ENCODE peak calls at places on chromosomes 16 and 17, in nine cellular contexts. T, L, O, J, M, D, S, V and C are unnamed samples.

GRCh38 chr17:77208217-77208808 is 67.5 kb downstream of the SEC14L1 start:
- DNase-seq in S (peak), D (peak), L (no peak), V (no peak), O (peak), M (peak), J (no peak), T (no peak), C (no peak)

GRCh38 chr17:74972107-74972972 is at the start of gene HID1:
- DNase-seq in D (peak), L (no peak), V (peak), M (no peak), S (peak), J (peak), O (peak), T (peak), C (peak)

GRCh38 chr16:83813818-83814653 is 6.3 kb downstream of the HSBP1 start:
- DNase-seq in V (peak), L (no peak), T (peak), M (peak), O (peak), J (no peak), S (peak), D (peak), C (peak)

GRCh38 chr17:72432143-72432604 is 311.4 kb downstream of the SOX9 start:
- DNase-seq in V (no peak), O (no peak), S (no peak), M (no peak), D (no peak), J (no peak), T (no peak), L (no peak), C (no peak)

GRCh38 chr17:82367724-82368524 is 3.6 kb upstream of the UTS2R start:
- DNase-seq in J (no peak), M (no peak), O (peak), D (no peak), L (no peak), S (no peak), V (no peak), T (no peak), C (no peak)

GRCh38 chr16:51898872-51899271 is 648.1 kb downstream of the TOX3 start:
- DNase-seq in J (no peak), D (no peak), M (no peak), V (no peak), S (no peak), L (no peak), O (no peak), T (peak), C (no peak)

GRCh38 chr16:82643136-82643535 is 16.4 kb downstream of the CDH13 start:
- DNase-seq in V (no peak), T (no peak), J (no peak), S (no peak), D (no peak), O (no peak), L (no peak), M (no peak), C (no peak)

GRCh38 chr17:27650836-27651235 is 19.8 kb downstream of the LGALS9 start:
- DNase-seq in J (no peak), O (no peak), D (no peak), V (no peak), S (no peak), M (no peak), L (no peak), T (no peak), C (no peak)

GRCh38 chr17:17387461-17388362 is 84.5 kb downstream of the NT5M start:
- DNase-seq in T (peak), M (no peak), D (peak), S (no peak), O (peak), L (no peak), V (peak), J (no peak), C (peak)

GRCh38 chr17:4101127-4101798 is 41.6 kb downstream of the ZZEF1 start:
- DNase-seq in T (no peak), D (no peak), S (peak), V (no peak), J (no peak), M (peak), L (no peak), O (no peak), C (no peak)

GRCh38 chr17:46853896-46854444 is 2.6 kb downstream of the WNT9B start:
- DNase-seq in O (no peak), S (no peak), D (no peak), L (no peak), T (peak), V (no peak), M (peak), J (no peak), C (no peak)

GRCh38 chr16:85477801-85478363 is 135.2 kb upstream of the GSE1 start:
- DNase-seq in V (no peak), M (no peak), S (no peak), J (no peak), T (no peak), O (no peak), D (no peak), L (no peak), C (no peak)

GRCh38 chr16:28874406-28874805 is 3.9 kb upstream of the ATP2A1 start:
- DNase-seq in L (no peak), D (no peak), O (no peak), T (no peak), M (no peak), S (no peak), J (no peak), V (no peak), C (no peak)

GRCh38 chr16:27174007-27174406 is 29.3 kb upstream of the KDM8 start:
- DNase-seq in M (no peak), O (no peak), L (no peak), S (no peak), T (no peak), J (no peak), V (no peak), D (no peak), C (no peak)

GRCh38 chr16:55499951-55500350 is 8.9 kb upstream of the LPCAT2 start:
- DNase-seq in J (no peak), D (no peak), T (peak), O (no peak), L (peak), S (no peak), M (peak), V (no peak), C (peak)

GRCh38 chr16:46885960-46886763 is 2.0 kb downstream of the GPT2 start:
- DNase-seq in M (peak), V (no peak), J (no peak), L (no peak), S (no peak), D (peak), O (peak), T (peak), C (no peak)

GRCh38 chr16:71376465-71377157 is 18.1 kb downstream of the CALB2 start:
- DNase-seq in O (no peak), V (no peak), L (no peak), T (no peak), S (no peak), J (no peak), D (no peak), M (no peak), C (no peak)

GRCh38 chr17:63949576-63950250 is 17.6 kb upstream of the CD79B start:
- DNase-seq in T (no peak), O (no peak), D (no peak), J (no peak), S (no peak), L (no peak), M (no peak), V (no peak), C (no peak)

GRCh38 chr17:63947711-63948330 is 15.7 kb upstream of the CD79B start:
- DNase-seq in O (no peak), S (no peak), T (no peak), M (no peak), L (no peak), V (no peak), J (no peak), D (no peak), C (no peak)

GRCh38 chr17:63954402-63955063 is 18.2 kb downstream of the SCN4A start:
- DNase-seq in T (no peak), S (no peak), V (no peak), O (no peak), L (no peak), M (no peak), D (no peak), J (peak), C (no peak)

GRCh38 chr17:63948521-63948920 is 16.4 kb upstream of the CD79B start:
- DNase-seq in L (no peak), M (no peak), J (no peak), S (no peak), O (no peak), V (no peak), T (no peak), D (no peak), C (no peak)

DNA sequence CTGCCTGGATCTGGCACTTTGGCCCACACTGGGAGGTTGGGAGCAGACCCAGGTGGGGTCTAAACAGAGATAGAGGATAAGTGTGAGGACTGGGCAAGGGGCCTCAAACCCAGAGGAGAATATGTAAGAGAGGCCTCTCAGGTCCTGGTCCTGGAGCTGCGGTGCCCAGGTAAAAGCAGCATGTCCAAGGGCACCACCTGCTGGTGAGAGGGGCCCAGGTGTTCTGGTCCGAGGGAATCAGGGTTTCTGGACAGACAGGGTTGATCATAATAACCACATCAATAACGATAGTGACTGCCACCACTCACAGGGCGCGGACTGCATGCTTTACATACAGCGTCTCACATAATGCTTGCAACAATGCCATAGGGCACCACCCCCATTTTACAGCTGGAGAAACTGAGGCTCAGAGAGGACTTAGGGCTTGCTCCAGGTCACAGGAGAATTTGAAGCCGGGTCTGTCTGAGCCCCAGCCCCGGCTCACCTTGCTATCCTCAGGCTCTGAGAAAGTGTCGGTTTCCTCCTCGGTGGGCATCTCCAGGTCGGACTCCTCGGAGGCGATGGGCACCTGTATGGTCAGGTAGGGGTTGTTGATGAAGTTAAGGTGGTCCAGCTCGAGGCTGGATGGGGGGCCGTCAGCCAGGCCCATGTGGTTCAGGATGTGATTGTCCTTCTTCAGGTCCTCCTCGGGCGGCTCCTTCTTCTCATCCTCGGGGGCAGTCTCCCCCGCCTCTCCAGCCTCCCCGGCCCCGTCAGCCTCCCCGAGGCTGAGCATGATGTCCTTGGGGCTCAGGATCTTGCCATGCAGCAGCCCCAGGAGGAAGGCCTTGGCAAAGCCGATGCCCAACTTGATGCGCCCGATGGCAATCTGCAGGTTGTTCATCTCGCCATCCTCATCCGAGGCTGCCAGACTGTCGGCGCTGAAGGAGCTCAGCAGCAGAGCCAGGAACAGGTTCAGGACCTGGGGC is 19.1 kb upstream of the CD79B start:
- DNase-seq in S (no peak), M (no peak), O (peak), J (peak), D (peak), L (no peak), T (peak), V (peak), C (peak)
- TF ChIP-seq CTCF in S (peak), M (peak), O (peak), J (no peak), D (peak), L (peak), T (peak), V (peak), C (peak)

GRCh38 chr17:51734462-51734861 is 424.1 kb downstream of the CA10 start:
- DNase-seq in J (no peak), M (no peak), V (no peak), O (no peak), T (peak), L (no peak), S (no peak), D (no peak), C (no peak)
- TF ChIP-seq CTCF in J (no peak), M (no peak), V (peak), O (peak), T (peak), L (peak), S (peak), D (peak), C (no peak)

GRCh38 chr17:80650339-80650672 is 105.7 kb downstream of the RPTOR start:
- DNase-seq in M (no peak), L (no peak), D (no peak), J (no peak), O (no peak), T (no peak), V (no peak), S (no peak), C (no peak)
- TF ChIP-seq CTCF in M (no peak), L (no peak), D (no peak), J (no peak), O (no peak), T (no peak), V (no peak), S (no peak), C (no peak)

GRCh38 chr16:2584742-2585650 is 47.2 kb downstream of the PDPK1 start:
- DNase-seq in T (no peak), S (peak), O (no peak), J (no peak), V (no peak), M (no peak), D (no peak), L (no peak), C (no peak)

GRCh38 chr16:2585651-2586081 is 47.8 kb downstream of the PDPK1 start:
- DNase-seq in S (no peak), M (no peak), V (no peak), D (no peak), L (no peak), T (no peak), J (no peak), O (no peak), C (no peak)

GRCh38 chr16:2586901-2587480 is 49.2 kb downstream of the PDPK1 start:
- DNase-seq in J (no peak), O (no peak), D (no peak), V (no peak), T (no peak), S (no peak), M (no peak), L (no peak), C (no peak)

GRCh38 chr16:2587891-2588565 is 50.2 kb downstream of the PDPK1 start:
- DNase-seq in T (no peak), J (no peak), D (no peak), L (no peak), S (no peak), V (no peak), M (no peak), O (no peak), C (no peak)

GRCh38 chr16:2586241-2586640 is 48.4 kb downstream of the PDPK1 start:
- DNase-seq in T (no peak), L (no peak), D (no peak), O (no peak), J (no peak), V (no peak), S (no peak), M (no peak), C (no peak)
- TF ChIP-seq CTCF in T (peak), L (peak), D (no peak), O (no peak), J (no peak), V (no peak), S (peak), M (no peak), C (no peak)

DNA sequence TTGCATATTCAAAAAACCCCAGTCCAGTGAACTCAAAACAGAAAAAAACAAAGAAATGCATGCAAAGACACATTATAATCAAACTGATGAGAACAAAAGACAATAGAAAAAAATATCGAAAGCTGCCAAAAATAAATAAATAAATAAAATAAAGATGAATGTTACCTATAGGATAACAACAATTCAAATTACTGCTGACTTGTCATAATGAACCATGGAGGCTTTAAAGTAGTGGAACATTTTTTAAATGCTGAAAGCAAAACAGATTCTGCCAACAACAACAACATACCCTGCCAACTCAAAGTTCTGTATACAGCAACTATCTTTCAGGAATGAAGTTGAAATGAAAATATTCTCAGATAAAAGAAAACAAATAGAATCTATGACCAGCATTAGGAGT is 116.6 kb downstream of the CBLN1 start:
- DNase-seq in T (no peak), M (no peak), O (no peak), L (no peak), V (no peak), S (no peak), J (no peak), D (no peak), C (no peak)
- TF ChIP-seq CTCF in T (no peak), M (no peak), O (no peak), L (no peak), V (no peak), S (no peak), J (no peak), D (no peak), C (no peak)

GRCh38 chr17:42051013-42051400 is 606 bp upstream of the C17orf113 start:
- DNase-seq in M (no peak), D (no peak), L (no peak), V (no peak), T (no peak), J (no peak), O (no peak), S (no peak), C (no peak)

GRCh38 chr17:42051645-42052044 is 1.2 kb upstream of the C17orf113 start:
- DNase-seq in T (no peak), S (no peak), L (no peak), D (no peak), M (no peak), V (no peak), J (no peak), O (no peak), C (no peak)

GRCh38 chr17:42049834-42050359 is 504 bp downstream of the C17orf113 start:
- DNase-seq in M (no peak), T (no peak), D (no peak), O (no peak), S (no peak), L (no peak), J (no peak), V (no peak), C (peak)

GRCh38 chr17:42052478-42052877 is 2.1 kb upstream of the C17orf113 start:
- DNase-seq in V (no peak), L (no peak), T (no peak), O (no peak), J (no peak), M (no peak), D (no peak), S (no peak), C (no peak)

GRCh38 chr17:42050360-42051012 is at the start of gene C17orf113:
- DNase-seq in D (peak), T (no peak), V (peak), O (peak), S (peak), M (peak), J (peak), L (no peak), C (peak)
- TF ChIP-seq CTCF in D (peak), T (peak), V (peak), O (peak), S (peak), M (peak), J (no peak), L (no peak), C (peak)

DNA sequence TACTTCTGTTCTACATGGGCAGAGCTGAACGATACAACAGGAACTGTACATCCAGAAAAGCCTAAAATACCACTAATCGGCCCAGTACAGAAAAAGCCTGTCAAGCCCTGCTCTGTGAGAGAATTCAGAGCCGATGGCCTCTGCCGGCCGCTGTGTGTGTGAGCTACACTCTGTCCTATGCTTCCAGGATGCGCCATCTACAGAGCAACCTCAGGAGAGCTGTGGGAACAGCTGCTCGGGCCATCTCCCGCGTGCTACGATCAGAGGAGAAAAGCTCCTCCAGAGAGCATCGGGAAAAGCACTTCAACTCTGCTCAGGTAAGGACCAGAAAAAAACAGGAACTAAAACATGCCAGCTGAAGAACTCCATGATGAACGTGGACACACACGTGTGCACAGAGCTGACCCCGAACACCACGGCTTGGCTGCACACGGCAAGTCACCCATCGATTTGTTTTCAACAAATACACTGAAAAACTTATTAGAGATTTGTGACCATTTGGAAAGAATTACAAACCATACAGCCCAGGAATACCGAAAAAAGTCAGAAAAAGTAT is 115.9 kb downstream of the ANKRD11 start:
- DNase-seq in J (no peak), V (no peak), L (no peak), O (no peak), S (peak), D (no peak), T (no peak), M (peak), C (no peak)
- TF ChIP-seq CTCF in J (no peak), V (no peak), L (peak), O (no peak), S (no peak), D (no peak), T (no peak), M (no peak), C (no peak)

GRCh38 chr17:143785-144281 is 6.5 kb downstream of the SCGB1C2 start:
- DNase-seq in V (peak), D (peak), S (peak), O (peak), L (no peak), J (peak), T (peak), M (peak), C (peak)
- TF ChIP-seq CTCF in V (peak), D (peak), S (peak), O (peak), L (peak), J (peak), T (peak), M (peak), C (peak)

GRCh38 chr16:4814542-4815173 is 12.2 kb upstream of the ROGDI start:
- DNase-seq in M (no peak), S (no peak), V (no peak), O (no peak), T (no peak), J (no peak), D (no peak), L (no peak), C (no peak)
- TF ChIP-seq CTCF in M (no peak), S (no peak), V (no peak), O (peak), T (no peak), J (no peak), D (no peak), L (no peak), C (no peak)

DNA sequence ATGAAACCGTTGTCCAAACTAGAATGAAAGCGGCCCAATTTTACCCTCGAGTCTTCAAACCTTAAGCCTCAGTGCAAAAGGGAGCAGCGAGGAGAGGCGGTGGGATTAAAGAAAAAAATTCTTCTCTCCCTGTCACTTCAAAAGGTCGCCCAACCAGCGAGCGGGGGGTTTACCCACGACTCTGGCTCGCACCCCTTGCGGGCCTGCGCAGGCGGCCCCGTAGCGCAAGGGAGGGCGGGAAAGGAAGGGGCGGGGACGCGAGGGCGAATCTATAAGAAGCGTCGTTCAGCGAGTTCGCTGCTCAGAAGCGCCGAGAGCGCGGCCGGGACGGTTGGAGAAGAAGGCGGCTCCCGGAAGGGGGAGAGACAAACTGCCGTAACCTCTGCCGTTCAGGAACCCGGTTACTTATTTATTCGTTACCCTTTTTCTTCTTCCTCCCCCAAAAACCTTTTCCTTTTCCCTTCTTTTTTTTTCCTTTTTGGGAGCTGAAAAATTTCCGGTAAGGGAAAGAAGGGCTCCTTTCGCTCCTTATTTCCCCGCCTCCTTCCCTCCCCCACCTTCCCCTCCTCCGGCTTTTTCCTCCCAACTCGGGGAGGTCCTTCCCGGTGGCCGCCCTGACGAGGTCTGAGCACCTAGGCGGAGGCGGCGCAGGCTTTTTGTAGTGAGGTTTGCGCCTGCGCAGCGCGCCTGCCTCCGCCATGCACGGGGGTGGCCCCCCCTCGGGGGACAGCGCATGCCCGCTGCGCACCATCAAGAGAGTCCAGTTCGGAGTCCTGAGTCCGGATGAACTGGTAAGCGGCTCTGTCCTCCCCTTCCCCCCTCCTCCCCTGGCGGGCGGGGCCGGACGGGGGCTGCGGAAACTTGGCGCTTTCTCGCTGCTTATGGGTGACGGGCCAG is at the start of gene POLR2A:
- DNase-seq in J (peak), O (peak), T (peak), S (peak), D (peak), L (peak), V (peak), M (peak), C (peak)
- TF ChIP-seq CTCF in J (no peak), O (no peak), T (no peak), S (no peak), D (no peak), L (no peak), V (no peak), M (no peak), C (no peak)